ENCODE peak calls at places on chromosome 17, in eight cellular contexts. R is fibroblast of the aortic adventitia; O is BE2C; Z is astrocyte of the spinal cord; U is heart right ventricle; V is CD8-positive, alpha-beta memory T cell; F is choroid plexus epithelial cell; L is effector memory CD4-positive, alpha-beta T cell. S is an unnamed sample.

GRCh38 chr17:33671493-33671892 is 378.4 kb upstream of the ASIC2 start:
- DNase-seq in R (no peak), O (no peak), Z (no peak), U (no peak), V (no peak), F (no peak), L (no peak), S (no peak)

GRCh38 chr17:82338858-82339633 is 5.5 kb upstream of the SECTM1 start:
- DNase-seq in R (peak; percentile 71), O (no peak), Z (peak; percentile 72), U (no peak), V (no peak), F (peak; percentile 73), L (no peak), S (peak; percentile 76)

GRCh38 chr17:29140051-29140582 is 40.1 kb downstream of the MYO18A start:
- DNase-seq in R (peak; percentile 65), O (peak; percentile 72), Z (peak; percentile 63), U (peak; percentile 91), V (peak; percentile 91), F (peak; percentile 68), L (peak; percentile 66), S (peak; percentile 87)

GRCh38 chr17:32161506-32162365 is 19.4 kb downstream of the RHOT1 start:
- DNase-seq in R (peak; percentile 81), O (no peak), Z (peak; percentile 88), U (no peak), V (no peak), F (peak; percentile 88), L (no peak), S (peak; percentile 73)

GRCh38 chr17:68456529-68457167 is 648 bp downstream of the WIPI1 start:
- DNase-seq in R (peak; percentile 90), O (peak; percentile 62), Z (peak; percentile 89), U (peak; percentile 78), V (peak; percentile 49), F (peak; percentile 96), L (no peak), S (peak; percentile 88)

GRCh38 chr17:2718150-2718938 is 6.8 kb upstream of the CLUH start:
- DNase-seq in R (no peak), O (no peak), Z (no peak), U (no peak), V (no peak), F (peak; percentile 25), L (no peak), S (no peak)

GRCh38 chr17:50469005-50469605 is 425 bp upstream of the CHAD start:
- DNase-seq in R (no peak), O (no peak), Z (no peak), U (no peak), V (no peak), F (peak; percentile 14), L (no peak), S (no peak)

GRCh38 chr17:34151081-34151480 is 104.0 kb upstream of the CCL2 start:
- DNase-seq in R (no peak), O (no peak), Z (no peak), U (no peak), V (no peak), F (no peak), L (no peak), S (no peak)

GRCh38 chr17:949623-950338 is 29.8 kb downstream of the NXN start:
- DNase-seq in R (no peak), O (no peak), Z (no peak), U (no peak), V (no peak), F (no peak), L (no peak), S (no peak)

GRCh38 chr17:81508639-81509047 is 4.0 kb downstream of the ACTG1 start:
- DNase-seq in R (peak; percentile 58), O (no peak), Z (peak; percentile 49), U (no peak), V (no peak), F (peak; percentile 47), L (no peak), S (no peak)

GRCh38 chr17:17565471-17566365 is 25.8 kb downstream of the PEMT start:
- DNase-seq in R (peak; percentile 69), O (no peak), Z (no peak), U (no peak), V (no peak), F (peak; percentile 15), L (no peak), S (no peak)

GRCh38 chr17:46854948-46855347 is 3.6 kb downstream of the WNT9B start:
- DNase-seq in R (no peak), O (no peak), Z (no peak), U (no peak), V (peak; percentile 11), F (no peak), L (no peak), S (no peak)

GRCh38 chr17:32486701-32487459 is at the start of gene CDK5R1:
- DNase-seq in R (peak; percentile 12), O (peak; percentile 70), Z (peak; percentile 62), U (peak; percentile 65), V (peak; percentile 79), F (peak; percentile 60), L (peak; percentile 56), S (peak; percentile 75)

GRCh38 chr17:61323696-61324539 is 75.7 kb upstream of the TBX2 start:
- DNase-seq in R (no peak), O (no peak), Z (no peak), U (no peak), V (no peak), F (peak; percentile 56), L (no peak), S (peak; percentile 28)

GRCh38 chr17:61324540-61324868 is 75.1 kb upstream of the TBX2 start:
- DNase-seq in R (peak; percentile 39), O (no peak), Z (peak; percentile 43), U (no peak), V (no peak), F (peak; percentile 53), L (no peak), S (peak; percentile 85)

GRCh38 chr17:61322316-61323014 is 77.2 kb upstream of the TBX2 start:
- DNase-seq in R (no peak), O (no peak), Z (no peak), U (no peak), V (no peak), F (no peak), L (no peak), S (no peak)

GRCh38 chr17:61321344-61321743 is 78.3 kb upstream of the TBX2 start:
- DNase-seq in R (no peak), O (no peak), Z (no peak), U (no peak), V (no peak), F (no peak), L (no peak), S (no peak)

GRCh38 chr17:61323015-61323379 is 76.6 kb upstream of the TBX2 start:
- DNase-seq in R (peak; percentile 66), O (no peak), Z (no peak), U (no peak), V (no peak), F (no peak), L (no peak), S (no peak)
- H3K4me3 ChIP-seq in R (no peak overlapping the region), O (no peak overlapping the region), Z (no peak overlapping the region), U (no peak overlapping the region), V (no peak overlapping the region), F (no peak overlapping the region), L (no peak overlapping the region), S (no peak overlapping the region)

DNA sequence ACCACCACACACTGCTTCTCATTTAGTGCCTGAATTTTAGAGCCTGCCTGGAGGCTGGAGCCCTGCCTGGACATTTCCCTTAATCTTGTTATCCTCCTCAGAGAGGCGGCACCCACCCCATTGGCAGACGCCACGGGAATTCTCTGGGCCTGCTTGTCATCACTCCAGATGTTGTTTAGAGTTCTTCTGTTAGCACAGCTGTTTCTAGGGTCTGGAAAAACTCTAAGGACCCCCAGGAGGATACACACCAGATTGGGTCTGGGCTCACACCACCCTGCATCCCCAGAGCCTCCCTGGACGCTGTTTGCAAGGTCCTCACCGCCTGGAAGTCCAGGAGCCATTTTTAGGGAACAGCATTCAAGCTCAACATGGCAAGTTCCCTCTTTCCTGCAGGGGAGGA is 565 bp upstream of the XAF1 start:
- DNase-seq in R (peak; percentile 87), O (peak; percentile 25), Z (peak; percentile 18), U (peak; percentile 69), V (no peak), F (peak; percentile 47), L (no peak), S (peak; percentile 67)
- H3K4me3 ChIP-seq in R (peak overlapping the region; percentile 83), O (no peak overlapping the region), Z (no peak overlapping the region), U (peak overlapping the region; percentile 80), V (peak overlapping the region; percentile 90), F (peak overlapping the region; percentile 64), L (peak overlapping the region; percentile 63), S (peak overlapping the region; percentile 44)

GRCh38 chr17:43574896-43575525 is 28.9 kb upstream of the ETV4 start:
- DNase-seq in R (no peak), O (no peak), Z (no peak), U (no peak), V (no peak), F (no peak), L (no peak), S (no peak)

GRCh38 chr17:43576563-43577229 is 30.6 kb upstream of the ETV4 start:
- DNase-seq in R (peak; percentile 81), O (peak; percentile 73), Z (peak; percentile 70), U (peak; percentile 67), V (peak; percentile 77), F (peak; percentile 83), L (peak; percentile 51), S (peak; percentile 66)

GRCh38 chr17:43572368-43572980 is 26.3 kb upstream of the ETV4 start:
- DNase-seq in R (no peak), O (no peak), Z (no peak), U (no peak), V (no peak), F (no peak), L (no peak), S (no peak)

GRCh38 chr17:43574348-43574747 is 28.2 kb upstream of the ETV4 start:
- DNase-seq in R (no peak), O (no peak), Z (no peak), U (no peak), V (no peak), F (no peak), L (no peak), S (no peak)

GRCh38 chr17:43573579-43574321 is 27.6 kb upstream of the ETV4 start:
- DNase-seq in R (no peak), O (no peak), Z (no peak), U (no peak), V (no peak), F (no peak), L (no peak), S (no peak)
- H3K4me3 ChIP-seq in R (no peak overlapping the region), O (no peak overlapping the region), Z (no peak overlapping the region), U (no peak overlapping the region), V (no peak overlapping the region), F (no peak overlapping the region), L (no peak overlapping the region), S (no peak overlapping the region)

GRCh38 chr17:78001612-78002011 is 43.1 kb downstream of the TNRC6C start:
- DNase-seq in R (no peak), O (no peak), Z (no peak), U (no peak), V (no peak), F (no peak), L (no peak), S (no peak)

GRCh38 chr17:78002166-78002565 is 43.7 kb downstream of the TNRC6C start:
- DNase-seq in R (no peak), O (no peak), Z (no peak), U (no peak), V (no peak), F (no peak), L (no peak), S (no peak)

GRCh38 chr17:78001182-78001581 is 42.7 kb downstream of the TNRC6C start:
- DNase-seq in R (no peak), O (no peak), Z (no peak), U (no peak), V (no peak), F (peak; percentile 44), L (no peak), S (no peak)

GRCh38 chr17:78000351-78000750 is 41.8 kb downstream of the TNRC6C start:
- DNase-seq in R (peak; percentile 63), O (no peak), Z (peak; percentile 59), U (no peak), V (no peak), F (peak; percentile 32), L (no peak), S (no peak)

GRCh38 chr17:77999413-78000173 is 41.1 kb downstream of the TNRC6C start:
- DNase-seq in R (peak; percentile 40), O (no peak), Z (peak; percentile 48), U (no peak), V (no peak), F (peak; percentile 43), L (no peak), S (no peak)
- H3K4me3 ChIP-seq in R (no peak overlapping the region), O (no peak overlapping the region), Z (no peak overlapping the region), U (no peak overlapping the region), V (no peak overlapping the region), F (no peak overlapping the region), L (no peak overlapping the region), S (no peak overlapping the region)